ENCODE peak calls at places on chromosomes 11 and 22, in five cellular contexts. Z, A, L, G and S are unnamed samples.

GRCh38 chr22:28930357-28931007 is 47.1 kb downstream of the ZNRF3 start:
- DNase-seq in L (no peak), Z (peak), A (no peak), G (no peak), S (no peak)

GRCh38 chr22:33706100-33706499 is 214.2 kb downstream of the LARGE1 start:
- DNase-seq in G (no peak), L (no peak), Z (peak), A (peak), S (no peak)

GRCh38 chr11:128776088-128776433 is 82.2 kb downstream of the FLI1 start:
- DNase-seq in Z (no peak), L (no peak), A (no peak), G (no peak), S (no peak)

GRCh38 chr11:17277024-17277584 is 565 bp downstream of the NUCB2 start:
- DNase-seq in Z (no peak), G (no peak), L (no peak), A (no peak), S (peak)

GRCh38 chr11:36467913-36468312 is 42.2 kb downstream of the TRAF6 start:
- DNase-seq in A (no peak), G (no peak), Z (no peak), L (no peak), S (no peak)

GRCh38 chr11:30120045-30120589 is 103.3 kb upstream of the KCNA4 start:
- DNase-seq in L (no peak), Z (no peak), G (no peak), A (no peak), S (no peak)

GRCh38 chr11:68950268-68950667 is 30.5 kb downstream of the MRGPRD start:
- DNase-seq in L (no peak), G (no peak), A (no peak), Z (peak), S (no peak)

GRCh38 chr11:118215262-118215661 is 9.5 kb downstream of the JAML start:
- DNase-seq in L (no peak), A (no peak), Z (no peak), G (no peak), S (no peak)

GRCh38 chr11:122138759-122139594 is 23.0 kb upstream of the BLID start:
- DNase-seq in G (no peak), A (no peak), Z (no peak), L (no peak), S (no peak)

GRCh38 chr11:22225190-22225589 is 32.3 kb downstream of the ANO5 start:
- DNase-seq in L (no peak), A (no peak), Z (no peak), G (no peak), S (no peak)

GRCh38 chr11:19853016-19853415 is 140.4 kb downstream of the NAV2 start:
- DNase-seq in A (no peak), G (no peak), Z (no peak), L (no peak), S (no peak)

GRCh38 chr22:39349967-39350802 is at the start of gene SYNGR1:
- DNase-seq in G (peak), A (no peak), Z (peak), L (no peak), S (no peak)

GRCh38 chr11:18013790-18014507 is 1.1 kb upstream of the SERGEF start:
- DNase-seq in Z (peak), L (no peak), G (no peak), A (peak), S (no peak)

GRCh38 chr11:62752994-62753735 is 795 bp downstream of the ZBTB3 start:
- DNase-seq in G (no peak), Z (no peak), L (no peak), A (no peak), S (no peak)

GRCh38 chr22:33440756-33441155 is 382.6 kb upstream of the SYN3 start:
- DNase-seq in A (no peak), G (no peak), Z (no peak), L (no peak), S (no peak)

GRCh38 chr11:78187366-78188011 is 937 bp downstream of the KCTD21 start:
- DNase-seq in A (no peak), L (no peak), G (no peak), Z (no peak), S (no peak)

GRCh38 chr22:22721681-22722309 is 77.4 kb downstream of the GGTLC2 start:
- DNase-seq in Z (no peak), L (peak), A (no peak), G (no peak), S (no peak)

GRCh38 chr22:43039800-43040199 is 24.9 kb upstream of the PACSIN2 start:
- DNase-seq in Z (no peak), G (no peak), L (no peak), A (no peak), S (no peak)

GRCh38 chr11:122105009-122105828 is 10.8 kb downstream of the BLID start:
- DNase-seq in Z (peak), L (no peak), G (no peak), A (no peak), S (no peak)

GRCh38 chr11:2859706-2860037 is 25.9 kb downstream of the CDKN1C start:
- DNase-seq in G (no peak), L (no peak), Z (no peak), A (no peak), S (no peak)

GRCh38 chr11:109338131-109338530 is 83.9 kb upstream of the C11orf87 start:
- DNase-seq in L (no peak), G (no peak), Z (no peak), A (no peak), S (no peak)

GRCh38 chr11:68979931-68980775 is 633 bp downstream of the MRGPRD start:
- DNase-seq in A (no peak), L (peak), Z (no peak), G (peak), S (no peak)

GRCh38 chr11:130522284-130522961 is 74.0 kb downstream of the ADAMTS15 start:
- DNase-seq in L (peak), Z (peak), G (peak), A (peak), S (peak)

GRCh38 chr11:67278135-67278938 is 10.8 kb upstream of the ANKRD13D start:
- DNase-seq in A (no peak), L (peak), G (peak), Z (no peak), S (no peak)

GRCh38 chr22:37746366-37747089 is 49.7 kb downstream of the TRIOBP start:
- DNase-seq in L (peak), A (no peak), Z (peak), G (peak), S (no peak)

GRCh38 chr11:74634537-74634936 is 42.2 kb downstream of the POLD3 start:
- DNase-seq in Z (no peak), A (no peak), L (no peak), G (no peak), S (no peak)

GRCh38 chr11:112363527-112363926 is 102.9 kb upstream of the PLET1 start:
- DNase-seq in Z (no peak), L (no peak), A (no peak), G (no peak), S (no peak)

GRCh38 chr11:59135648-59136461 is 6.8 kb upstream of the FAM111A start:
- DNase-seq in L (peak), G (peak), A (peak), Z (peak), S (peak)

GRCh38 chr11:85029964-85030363 is 597.2 kb downstream of the DLG2 start:
- DNase-seq in Z (no peak), L (no peak), G (no peak), A (no peak), S (no peak)

GRCh38 chr11:111922803-111923202 is 4.1 kb downstream of the C11orf52 start:
- DNase-seq in L (no peak), A (peak), Z (no peak), G (no peak), S (no peak)

GRCh38 chr11:83629775-83630174 is 343.6 kb upstream of the CCDC90B start:
- DNase-seq in L (no peak), G (no peak), A (no peak), Z (no peak), S (no peak)

GRCh38 chr11:15371533-15371932 is 256.8 kb downstream of the INSC start:
- DNase-seq in G (no peak), A (no peak), L (no peak), Z (no peak), S (no peak)

GRCh38 chr22:32958021-32958420 is 100.2 kb downstream of the SYN3 start:
- DNase-seq in L (no peak), G (no peak), Z (peak), A (no peak), S (no peak)

GRCh38 chr11:75346912-75347647 is 4.4 kb downstream of the ARRB1 start:
- DNase-seq in G (no peak), Z (no peak), A (no peak), L (peak), S (peak)

GRCh38 chr11:116136987-116137674 is 632.9 kb upstream of the CADM1 start:
- DNase-seq in L (no peak), A (no peak), G (no peak), Z (no peak), S (no peak)

GRCh38 chr11:59000007-59000406 is 60.7 kb downstream of the GLYATL1 start:
- DNase-seq in L (no peak), Z (no peak), A (no peak), G (no peak), S (no peak)

GRCh38 chr11:10695821-10696220 is 2.3 kb upstream of the IRAG1 start:
- DNase-seq in Z (no peak), A (no peak), G (no peak), L (no peak), S (no peak)

DNA sequence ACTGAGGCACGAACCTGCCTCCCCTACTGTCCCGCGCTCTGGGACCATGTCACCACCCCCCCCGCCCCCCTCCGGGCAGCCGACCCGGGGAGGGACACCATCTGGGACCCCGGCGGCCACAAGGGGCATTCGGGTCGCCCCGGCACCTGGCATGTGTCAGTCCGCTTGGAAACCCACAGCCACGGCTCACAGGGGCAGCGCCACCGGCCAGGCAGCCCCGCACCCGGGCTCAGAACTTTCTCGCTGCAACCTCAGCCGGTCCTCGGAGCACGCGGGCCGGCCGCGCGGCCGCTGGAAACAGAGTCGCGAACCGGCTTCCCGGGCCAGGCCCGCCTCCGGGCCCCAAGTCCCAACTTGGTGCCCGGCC is 159.9 kb upstream of the GRK3 start:
- DNase-seq in Z (peak), G (peak), A (no peak), L (no peak), S (no peak)
- TF ChIP-seq CTCF in Z (no peak), G (no peak), A (no peak), L (no peak), S (no peak)

DNA sequence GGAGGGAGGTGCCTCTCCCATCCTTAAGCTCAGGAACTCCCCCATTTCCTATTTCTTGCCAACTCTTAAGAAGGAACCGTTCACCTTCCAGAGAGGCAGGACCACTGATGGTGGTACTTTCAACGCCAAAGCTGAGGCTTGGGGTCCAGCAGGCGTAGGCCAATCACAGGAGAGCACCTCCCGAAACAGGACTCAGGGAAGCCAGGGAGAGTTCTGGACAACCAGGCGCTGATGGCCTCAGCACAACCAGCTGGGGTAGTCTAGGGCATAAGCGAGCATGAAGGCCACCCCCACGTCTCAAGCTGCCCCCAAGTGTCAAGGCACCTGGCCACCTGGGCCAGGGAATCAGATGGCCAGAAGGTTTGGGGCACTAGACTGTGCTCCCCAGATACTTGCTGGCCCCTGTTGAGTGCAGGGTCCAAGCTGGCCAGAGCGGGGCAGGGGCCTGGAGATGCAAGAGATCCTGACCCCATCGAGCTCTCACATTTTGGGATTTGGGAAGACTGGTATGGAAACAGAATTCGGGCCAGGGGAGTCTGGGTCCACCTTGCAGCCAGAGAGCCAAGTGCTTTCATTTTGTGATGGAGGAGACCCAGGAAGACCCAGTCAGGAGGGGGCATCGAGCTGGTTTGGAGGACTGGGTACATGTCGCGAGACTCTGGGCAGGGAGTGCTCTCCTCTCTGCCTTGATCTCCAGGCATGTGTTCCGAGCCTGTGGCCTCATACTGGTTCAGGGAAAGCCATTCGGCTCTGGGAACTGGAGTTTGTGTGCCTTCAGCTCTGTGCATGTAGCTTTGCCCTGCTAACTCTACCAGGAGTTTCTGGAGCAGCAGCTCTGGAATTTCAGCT is 926 bp downstream of the CD6 start:
- DNase-seq in A (no peak), Z (no peak), L (no peak), G (peak), S (no peak)
- H3K4me3 ChIP-seq in A (peak), Z (no peak), L (peak), G (no peak), S (no peak)

GRCh38 chr22:19121631-19122142 is 525 bp downstream of the DGCR2 start:
- DNase-seq in G (peak), A (peak), Z (peak), L (peak), S (peak)
- TF ChIP-seq CTCF in G (no peak), A (no peak), Z (no peak), L (no peak), S (no peak)

DNA sequence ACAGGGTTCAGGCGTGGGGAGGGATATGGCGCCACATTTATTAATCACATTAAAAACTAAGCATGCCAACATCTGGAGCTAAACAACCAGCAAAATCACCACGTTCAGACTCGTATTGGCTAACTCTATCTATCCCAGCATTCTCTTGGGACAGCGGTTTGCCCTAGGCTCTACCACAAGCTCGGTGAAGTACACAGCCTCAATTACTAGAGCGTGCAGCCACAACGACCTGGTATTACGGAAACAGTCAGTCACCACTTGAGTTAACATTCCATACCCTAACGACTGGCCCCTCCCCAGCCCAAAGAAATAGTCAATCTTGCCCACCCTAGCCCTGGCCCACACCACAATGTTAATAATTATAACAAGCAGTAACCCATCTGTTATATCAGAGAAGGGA is 32.1 kb downstream of the APOL5 start:
- DNase-seq in L (no peak), G (no peak), A (no peak), Z (no peak), S (no peak)
- H3K4me3 ChIP-seq in L (no peak), G (no peak), A (no peak), Z (no peak), S (no peak)

GRCh38 chr11:44037658-44037998 is 10.2 kb upstream of the ACCSL start:
- DNase-seq in Z (no peak), L (no peak), G (no peak), A (no peak), S (no peak)
- TF ChIP-seq CTCF in Z (peak), L (peak), G (no peak), A (no peak), S (no peak)

DNA sequence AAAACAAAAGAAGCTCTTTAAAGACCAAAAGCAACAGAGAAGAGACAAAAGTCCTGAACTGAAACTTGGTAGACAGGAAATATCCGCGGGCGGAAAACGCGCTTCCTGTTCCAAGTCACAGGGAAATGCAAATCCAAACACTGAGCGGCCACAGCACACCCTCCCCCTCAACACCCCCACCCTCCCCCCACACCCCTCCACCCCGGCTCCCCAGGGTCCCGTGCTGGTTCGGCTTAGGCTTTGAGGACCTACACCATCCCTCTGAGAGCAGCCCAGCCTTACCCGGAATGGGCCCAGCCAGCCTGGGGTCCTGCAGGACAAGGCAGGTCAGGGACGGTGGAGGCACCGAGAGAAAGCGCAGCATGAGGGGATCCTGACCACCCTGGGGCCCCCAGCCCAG is 160.4 kb downstream of the BRD1 start:
- DNase-seq in G (no peak), A (peak), L (peak), Z (no peak), S (peak)
- H3K4me3 ChIP-seq in G (no peak), A (peak), L (peak), Z (no peak), S (peak)

DNA sequence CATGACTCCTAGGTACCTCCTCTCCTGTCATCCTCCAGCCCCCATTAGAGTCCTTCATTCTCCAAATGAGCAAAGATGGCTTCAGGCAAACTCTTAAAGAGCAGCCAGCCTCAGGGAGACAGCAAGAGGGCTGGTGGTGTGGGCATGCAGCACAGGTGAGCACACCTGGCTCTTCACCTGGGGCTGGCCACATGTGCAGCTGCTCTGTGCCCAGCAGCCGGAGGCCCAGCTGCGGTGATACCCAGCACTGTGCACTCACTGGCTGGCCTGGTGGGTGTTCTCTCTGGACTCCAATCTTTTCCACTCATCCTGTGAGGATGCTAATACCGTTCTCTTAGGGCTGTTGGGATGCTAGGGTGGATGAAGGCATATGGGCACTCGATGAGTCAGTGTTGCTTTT is 106.1 kb upstream of the PARVA start:
- DNase-seq in A (no peak), G (no peak), L (no peak), Z (no peak), S (no peak)
- TF ChIP-seq CTCF in A (no peak), G (no peak), L (no peak), Z (no peak), S (no peak)